ENCODE peak calls at places on chromosome 15, in nine cellular contexts. One of them, this sample, is unnamed.
A peak's percentile ranks its signal among the peaks of the same experiment; 100 is the strongest.

GRCh38 chr15:51801391-51801835 is 28.0 kb upstream of the TMOD3 start:
- DNase-seq in HFFc6: no peak
- DNase-seq in cortex of kidney: no peak
- DNase-seq in NCI-H748 treated with DMSO at 0.1 percent for 48 hours: no peak
- DNase-seq in activated CD8-positive, alpha-beta memory T cell treated with anti-CD3 and anti-CD28 coated beads, Interleukin-2, amount 50 U/mL, for 48 hours: no peak
- DNase-seq in hepatocyte: peak; percentile 27
- DNase-seq in ureter: no peak
- DNase-seq in naive thymus-derived CD8-positive, alpha-beta T cell: no peak
- DNase-seq in cardiac muscle cell: peak; percentile 62
- DNase-seq in this sample: peak; percentile 6

GRCh38 chr15:31511707-31512310 is 185.2 kb downstream of the KLF13 start:
- DNase-seq in HFFc6: no peak
- DNase-seq in cortex of kidney: no peak
- DNase-seq in NCI-H748 treated with DMSO at 0.1 percent for 48 hours: no peak
- DNase-seq in activated CD8-positive, alpha-beta memory T cell treated with anti-CD3 and anti-CD28 coated beads, Interleukin-2, amount 50 U/mL, for 48 hours: peak; percentile 46
- DNase-seq in hepatocyte: no peak
- DNase-seq in ureter: no peak
- DNase-seq in naive thymus-derived CD8-positive, alpha-beta T cell: no peak
- DNase-seq in cardiac muscle cell: no peak
- DNase-seq in this sample: no peak

GRCh38 chr15:56042982-56043980 is 49.9 kb upstream of the NEDD4 start:
- DNase-seq in HFFc6: no peak
- DNase-seq in cortex of kidney: no peak
- DNase-seq in NCI-H748 treated with DMSO at 0.1 percent for 48 hours: no peak
- DNase-seq in activated CD8-positive, alpha-beta memory T cell treated with anti-CD3 and anti-CD28 coated beads, Interleukin-2, amount 50 U/mL, for 48 hours: no peak
- DNase-seq in hepatocyte: no peak
- DNase-seq in ureter: no peak
- DNase-seq in naive thymus-derived CD8-positive, alpha-beta T cell: no peak
- DNase-seq in cardiac muscle cell: no peak
- DNase-seq in this sample: peak; percentile 53

GRCh38 chr15:59410448-59410896 is 27.5 kb upstream of the FAM81A start:
- DNase-seq in HFFc6: no peak
- DNase-seq in cortex of kidney: no peak
- DNase-seq in NCI-H748 treated with DMSO at 0.1 percent for 48 hours: no peak
- DNase-seq in activated CD8-positive, alpha-beta memory T cell treated with anti-CD3 and anti-CD28 coated beads, Interleukin-2, amount 50 U/mL, for 48 hours: no peak
- DNase-seq in hepatocyte: peak; percentile 49
- DNase-seq in ureter: no peak
- DNase-seq in naive thymus-derived CD8-positive, alpha-beta T cell: no peak
- DNase-seq in cardiac muscle cell: peak; percentile 12
- DNase-seq in this sample: peak; percentile 89

GRCh38 chr15:60526127-60526616 is 47.2 kb upstream of the ICE2 start:
- DNase-seq in HFFc6: peak; percentile 3
- DNase-seq in cortex of kidney: no peak
- DNase-seq in NCI-H748 treated with DMSO at 0.1 percent for 48 hours: no peak
- DNase-seq in activated CD8-positive, alpha-beta memory T cell treated with anti-CD3 and anti-CD28 coated beads, Interleukin-2, amount 50 U/mL, for 48 hours: no peak
- DNase-seq in hepatocyte: no peak
- DNase-seq in ureter: peak; percentile 71
- DNase-seq in naive thymus-derived CD8-positive, alpha-beta T cell: no peak
- DNase-seq in cardiac muscle cell: no peak
- DNase-seq in this sample: no peak

GRCh38 chr15:85379403-85380131 is 836 bp upstream of the AKAP13 start:
- DNase-seq in HFFc6: peak; percentile 36
- DNase-seq in cortex of kidney: no peak
- DNase-seq in NCI-H748 treated with DMSO at 0.1 percent for 48 hours: no peak
- DNase-seq in activated CD8-positive, alpha-beta memory T cell treated with anti-CD3 and anti-CD28 coated beads, Interleukin-2, amount 50 U/mL, for 48 hours: peak; percentile 64
- DNase-seq in hepatocyte: peak; percentile 13
- DNase-seq in ureter: no peak
- DNase-seq in naive thymus-derived CD8-positive, alpha-beta T cell: peak; percentile 10
- DNase-seq in cardiac muscle cell: no peak
- DNase-seq in this sample: peak; percentile 25

GRCh38 chr15:100457201-100457600 is 71.5 kb downstream of the CERS3 start:
- DNase-seq in HFFc6: no peak
- DNase-seq in cortex of kidney: no peak
- DNase-seq in NCI-H748 treated with DMSO at 0.1 percent for 48 hours: no peak
- DNase-seq in activated CD8-positive, alpha-beta memory T cell treated with anti-CD3 and anti-CD28 coated beads, Interleukin-2, amount 50 U/mL, for 48 hours: no peak
- DNase-seq in hepatocyte: no peak
- DNase-seq in ureter: no peak
- DNase-seq in naive thymus-derived CD8-positive, alpha-beta T cell: no peak
- DNase-seq in cardiac muscle cell: peak; percentile 18
- DNase-seq in this sample: no peak

GRCh38 chr15:100202309-100202943 is 139.3 kb downstream of the ADAMTS17 start:
- DNase-seq in HFFc6: no peak
- DNase-seq in cortex of kidney: no peak
- DNase-seq in NCI-H748 treated with DMSO at 0.1 percent for 48 hours: no peak
- DNase-seq in activated CD8-positive, alpha-beta memory T cell treated with anti-CD3 and anti-CD28 coated beads, Interleukin-2, amount 50 U/mL, for 48 hours: no peak
- DNase-seq in hepatocyte: peak; percentile 52
- DNase-seq in ureter: no peak
- DNase-seq in naive thymus-derived CD8-positive, alpha-beta T cell: no peak
- DNase-seq in cardiac muscle cell: no peak
- DNase-seq in this sample: no peak

GRCh38 chr15:35320911-35321310 is 225.1 kb downstream of the DPH6 start:
- DNase-seq in HFFc6: no peak
- DNase-seq in cortex of kidney: no peak
- DNase-seq in NCI-H748 treated with DMSO at 0.1 percent for 48 hours: no peak
- DNase-seq in activated CD8-positive, alpha-beta memory T cell treated with anti-CD3 and anti-CD28 coated beads, Interleukin-2, amount 50 U/mL, for 48 hours: no peak
- DNase-seq in hepatocyte: no peak
- DNase-seq in ureter: no peak
- DNase-seq in naive thymus-derived CD8-positive, alpha-beta T cell: no peak
- DNase-seq in cardiac muscle cell: no peak
- DNase-seq in this sample: no peak

GRCh38 chr15:69090197-69090948 is 70.1 kb upstream of the GLCE start:
- DNase-seq in HFFc6: peak; percentile 10
- DNase-seq in cortex of kidney: no peak
- DNase-seq in NCI-H748 treated with DMSO at 0.1 percent for 48 hours: peak; percentile 3
- DNase-seq in activated CD8-positive, alpha-beta memory T cell treated with anti-CD3 and anti-CD28 coated beads, Interleukin-2, amount 50 U/mL, for 48 hours: no peak
- DNase-seq in hepatocyte: peak; percentile 55
- DNase-seq in ureter: no peak
- DNase-seq in naive thymus-derived CD8-positive, alpha-beta T cell: no peak
- DNase-seq in cardiac muscle cell: peak; percentile 83
- DNase-seq in this sample: peak; percentile 51

GRCh38 chr15:55823191-55823670 is 80.3 kb upstream of the PRTG start:
- DNase-seq in HFFc6: peak; percentile 25
- DNase-seq in cortex of kidney: no peak
- DNase-seq in NCI-H748 treated with DMSO at 0.1 percent for 48 hours: no peak
- DNase-seq in activated CD8-positive, alpha-beta memory T cell treated with anti-CD3 and anti-CD28 coated beads, Interleukin-2, amount 50 U/mL, for 48 hours: no peak
- DNase-seq in hepatocyte: peak; percentile 17
- DNase-seq in ureter: no peak
- DNase-seq in naive thymus-derived CD8-positive, alpha-beta T cell: no peak
- DNase-seq in cardiac muscle cell: peak; percentile 92
- DNase-seq in this sample: peak; percentile 76

GRCh38 chr15:89167267-89168176 is 53.9 kb downstream of the RLBP1 start:
- DNase-seq in HFFc6: peak; percentile 58
- DNase-seq in cortex of kidney: no peak
- DNase-seq in NCI-H748 treated with DMSO at 0.1 percent for 48 hours: no peak
- DNase-seq in activated CD8-positive, alpha-beta memory T cell treated with anti-CD3 and anti-CD28 coated beads, Interleukin-2, amount 50 U/mL, for 48 hours: peak; percentile 71
- DNase-seq in hepatocyte: peak; percentile 31
- DNase-seq in ureter: no peak
- DNase-seq in naive thymus-derived CD8-positive, alpha-beta T cell: no peak
- DNase-seq in cardiac muscle cell: peak; percentile 53
- DNase-seq in this sample: peak; percentile 77

GRCh38 chr15:67082007-67082536 is 16.7 kb downstream of the SMAD3 start:
- DNase-seq in HFFc6: no peak
- DNase-seq in cortex of kidney: no peak
- DNase-seq in NCI-H748 treated with DMSO at 0.1 percent for 48 hours: no peak
- DNase-seq in activated CD8-positive, alpha-beta memory T cell treated with anti-CD3 and anti-CD28 coated beads, Interleukin-2, amount 50 U/mL, for 48 hours: no peak
- DNase-seq in hepatocyte: no peak
- DNase-seq in ureter: no peak
- DNase-seq in naive thymus-derived CD8-positive, alpha-beta T cell: no peak
- DNase-seq in cardiac muscle cell: no peak
- DNase-seq in this sample: no peak

GRCh38 chr15:75024102-75024636 is 779 bp downstream of the PPCDC start:
- DNase-seq in HFFc6: no peak
- DNase-seq in cortex of kidney: no peak
- DNase-seq in NCI-H748 treated with DMSO at 0.1 percent for 48 hours: no peak
- DNase-seq in activated CD8-positive, alpha-beta memory T cell treated with anti-CD3 and anti-CD28 coated beads, Interleukin-2, amount 50 U/mL, for 48 hours: no peak
- DNase-seq in hepatocyte: peak; percentile 32
- DNase-seq in ureter: no peak
- DNase-seq in naive thymus-derived CD8-positive, alpha-beta T cell: no peak
- DNase-seq in cardiac muscle cell: peak; percentile 47
- DNase-seq in this sample: peak; percentile 19

GRCh38 chr15:60021589-60022378 is 17.7 kb downstream of the FOXB1 start:
- DNase-seq in HFFc6: no peak
- DNase-seq in cortex of kidney: no peak
- DNase-seq in NCI-H748 treated with DMSO at 0.1 percent for 48 hours: no peak
- DNase-seq in activated CD8-positive, alpha-beta memory T cell treated with anti-CD3 and anti-CD28 coated beads, Interleukin-2, amount 50 U/mL, for 48 hours: no peak
- DNase-seq in hepatocyte: no peak
- DNase-seq in ureter: no peak
- DNase-seq in naive thymus-derived CD8-positive, alpha-beta T cell: no peak
- DNase-seq in cardiac muscle cell: peak; percentile 28
- DNase-seq in this sample: no peak

GRCh38 chr15:78565951-78566774 is 843 bp downstream of the CHRNA5 start:
- DNase-seq in HFFc6: peak; percentile 19
- DNase-seq in cortex of kidney: no peak
- DNase-seq in NCI-H748 treated with DMSO at 0.1 percent for 48 hours: peak; percentile 16
- DNase-seq in activated CD8-positive, alpha-beta memory T cell treated with anti-CD3 and anti-CD28 coated beads, Interleukin-2, amount 50 U/mL, for 48 hours: peak; percentile 55
- DNase-seq in hepatocyte: peak; percentile 9
- DNase-seq in ureter: no peak
- DNase-seq in naive thymus-derived CD8-positive, alpha-beta T cell: no peak
- DNase-seq in cardiac muscle cell: peak; percentile 14
- DNase-seq in this sample: peak; percentile 59

GRCh38 chr15:89680282-89680873 is 1.2 kb upstream of the PLIN1 start:
- DNase-seq in HFFc6: peak; percentile 40
- DNase-seq in cortex of kidney: no peak
- DNase-seq in NCI-H748 treated with DMSO at 0.1 percent for 48 hours: no peak
- DNase-seq in activated CD8-positive, alpha-beta memory T cell treated with anti-CD3 and anti-CD28 coated beads, Interleukin-2, amount 50 U/mL, for 48 hours: no peak
- DNase-seq in hepatocyte: peak; percentile 52
- DNase-seq in ureter: peak; percentile 82
- DNase-seq in naive thymus-derived CD8-positive, alpha-beta T cell: no peak
- DNase-seq in cardiac muscle cell: peak; percentile 97
- DNase-seq in this sample: peak; percentile 27

GRCh38 chr15:92881570-92881837 is 18.6 kb upstream of the CHD2 start:
- DNase-seq in HFFc6: no peak
- DNase-seq in cortex of kidney: no peak
- DNase-seq in NCI-H748 treated with DMSO at 0.1 percent for 48 hours: no peak
- DNase-seq in activated CD8-positive, alpha-beta memory T cell treated with anti-CD3 and anti-CD28 coated beads, Interleukin-2, amount 50 U/mL, for 48 hours: no peak
- DNase-seq in hepatocyte: no peak
- DNase-seq in ureter: no peak
- DNase-seq in naive thymus-derived CD8-positive, alpha-beta T cell: no peak
- DNase-seq in cardiac muscle cell: no peak
- DNase-seq in this sample: no peak

GRCh38 chr15:82172506-82172905 is 90.0 kb downstream of the EFL1 start:
- DNase-seq in HFFc6: no peak
- DNase-seq in cortex of kidney: no peak
- DNase-seq in NCI-H748 treated with DMSO at 0.1 percent for 48 hours: no peak
- DNase-seq in activated CD8-positive, alpha-beta memory T cell treated with anti-CD3 and anti-CD28 coated beads, Interleukin-2, amount 50 U/mL, for 48 hours: no peak
- DNase-seq in hepatocyte: no peak
- DNase-seq in ureter: no peak
- DNase-seq in naive thymus-derived CD8-positive, alpha-beta T cell: no peak
- DNase-seq in cardiac muscle cell: no peak
- DNase-seq in this sample: no peak

GRCh38 chr15:92821491-92822116 is 78.5 kb upstream of the CHD2 start:
- DNase-seq in HFFc6: no peak
- DNase-seq in cortex of kidney: no peak
- DNase-seq in NCI-H748 treated with DMSO at 0.1 percent for 48 hours: no peak
- DNase-seq in activated CD8-positive, alpha-beta memory T cell treated with anti-CD3 and anti-CD28 coated beads, Interleukin-2, amount 50 U/mL, for 48 hours: no peak
- DNase-seq in hepatocyte: no peak
- DNase-seq in ureter: no peak
- DNase-seq in naive thymus-derived CD8-positive, alpha-beta T cell: no peak
- DNase-seq in cardiac muscle cell: no peak
- DNase-seq in this sample: peak; percentile 54

GRCh38 chr15:70478251-70478990 is 284.9 kb downstream of the UACA start:
- DNase-seq in HFFc6: no peak
- DNase-seq in cortex of kidney: no peak
- DNase-seq in NCI-H748 treated with DMSO at 0.1 percent for 48 hours: no peak
- DNase-seq in activated CD8-positive, alpha-beta memory T cell treated with anti-CD3 and anti-CD28 coated beads, Interleukin-2, amount 50 U/mL, for 48 hours: no peak
- DNase-seq in hepatocyte: no peak
- DNase-seq in ureter: no peak
- DNase-seq in naive thymus-derived CD8-positive, alpha-beta T cell: no peak
- DNase-seq in cardiac muscle cell: no peak
- DNase-seq in this sample: peak; percentile 41

GRCh38 chr15:40338921-40339620 is 1.7 kb downstream of the CCDC9B start:
- DNase-seq in HFFc6: peak; percentile 92
- DNase-seq in cortex of kidney: no peak
- DNase-seq in NCI-H748 treated with DMSO at 0.1 percent for 48 hours: no peak
- DNase-seq in activated CD8-positive, alpha-beta memory T cell treated with anti-CD3 and anti-CD28 coated beads, Interleukin-2, amount 50 U/mL, for 48 hours: no peak
- DNase-seq in hepatocyte: no peak
- DNase-seq in ureter: no peak
- DNase-seq in naive thymus-derived CD8-positive, alpha-beta T cell: no peak
- DNase-seq in cardiac muscle cell: peak; percentile 76
- DNase-seq in this sample: peak; percentile 74

GRCh38 chr15:80669599-80670273 is 25.4 kb upstream of the ABHD17C start:
- DNase-seq in HFFc6: no peak
- DNase-seq in cortex of kidney: no peak
- DNase-seq in NCI-H748 treated with DMSO at 0.1 percent for 48 hours: no peak
- DNase-seq in activated CD8-positive, alpha-beta memory T cell treated with anti-CD3 and anti-CD28 coated beads, Interleukin-2, amount 50 U/mL, for 48 hours: no peak
- DNase-seq in hepatocyte: no peak
- DNase-seq in ureter: no peak
- DNase-seq in naive thymus-derived CD8-positive, alpha-beta T cell: no peak
- DNase-seq in cardiac muscle cell: no peak
- DNase-seq in this sample: no peak

GRCh38 chr15:67216859-67217258 is 37.6 kb downstream of the AAGAB start:
- DNase-seq in HFFc6: no peak
- DNase-seq in cortex of kidney: no peak
- DNase-seq in NCI-H748 treated with DMSO at 0.1 percent for 48 hours: no peak
- DNase-seq in activated CD8-positive, alpha-beta memory T cell treated with anti-CD3 and anti-CD28 coated beads, Interleukin-2, amount 50 U/mL, for 48 hours: no peak
- DNase-seq in hepatocyte: no peak
- DNase-seq in ureter: no peak
- DNase-seq in naive thymus-derived CD8-positive, alpha-beta T cell: no peak
- DNase-seq in cardiac muscle cell: no peak
- DNase-seq in this sample: no peak

GRCh38 chr15:88878720-88879184 is 16.6 kb downstream of the HAPLN3 start:
- DNase-seq in HFFc6: peak; percentile 23
- DNase-seq in cortex of kidney: no peak
- DNase-seq in NCI-H748 treated with DMSO at 0.1 percent for 48 hours: peak; percentile 14
- DNase-seq in activated CD8-positive, alpha-beta memory T cell treated with anti-CD3 and anti-CD28 coated beads, Interleukin-2, amount 50 U/mL, for 48 hours: peak; percentile 69
- DNase-seq in hepatocyte: peak; percentile 69
- DNase-seq in ureter: no peak
- DNase-seq in naive thymus-derived CD8-positive, alpha-beta T cell: no peak
- DNase-seq in cardiac muscle cell: peak; percentile 60
- DNase-seq in this sample: no peak

GRCh38 chr15:60899322-60899966 is 329.7 kb downstream of the RORA start:
- DNase-seq in HFFc6: no peak
- DNase-seq in cortex of kidney: no peak
- DNase-seq in NCI-H748 treated with DMSO at 0.1 percent for 48 hours: no peak
- DNase-seq in activated CD8-positive, alpha-beta memory T cell treated with anti-CD3 and anti-CD28 coated beads, Interleukin-2, amount 50 U/mL, for 48 hours: no peak
- DNase-seq in hepatocyte: no peak
- DNase-seq in ureter: no peak
- DNase-seq in naive thymus-derived CD8-positive, alpha-beta T cell: no peak
- DNase-seq in cardiac muscle cell: no peak
- DNase-seq in this sample: no peak

GRCh38 chr15:72068826-72069225 is 49.1 kb downstream of the MYO9A start:
- DNase-seq in HFFc6: no peak
- DNase-seq in cortex of kidney: no peak
- DNase-seq in NCI-H748 treated with DMSO at 0.1 percent for 48 hours: no peak
- DNase-seq in activated CD8-positive, alpha-beta memory T cell treated with anti-CD3 and anti-CD28 coated beads, Interleukin-2, amount 50 U/mL, for 48 hours: no peak
- DNase-seq in hepatocyte: no peak
- DNase-seq in ureter: no peak
- DNase-seq in naive thymus-derived CD8-positive, alpha-beta T cell: no peak
- DNase-seq in cardiac muscle cell: no peak
- DNase-seq in this sample: no peak

GRCh38 chr15:52331490-52332240 is 36.1 kb upstream of the MYO5C start:
- DNase-seq in HFFc6: peak; percentile 55
- DNase-seq in cortex of kidney: no peak
- DNase-seq in NCI-H748 treated with DMSO at 0.1 percent for 48 hours: peak; percentile 1
- DNase-seq in activated CD8-positive, alpha-beta memory T cell treated with anti-CD3 and anti-CD28 coated beads, Interleukin-2, amount 50 U/mL, for 48 hours: peak; percentile 61
- DNase-seq in hepatocyte: peak; percentile 45
- DNase-seq in ureter: peak; percentile 56
- DNase-seq in naive thymus-derived CD8-positive, alpha-beta T cell: no peak
- DNase-seq in cardiac muscle cell: peak; percentile 63
- DNase-seq in this sample: peak; percentile 62

GRCh38 chr15:77659350-77660321 is 26.9 kb upstream of the LINGO1 start:
- DNase-seq in HFFc6: peak; percentile 48
- DNase-seq in cortex of kidney: no peak
- DNase-seq in NCI-H748 treated with DMSO at 0.1 percent for 48 hours: peak; percentile 3
- DNase-seq in activated CD8-positive, alpha-beta memory T cell treated with anti-CD3 and anti-CD28 coated beads, Interleukin-2, amount 50 U/mL, for 48 hours: peak; percentile 68
- DNase-seq in hepatocyte: peak; percentile 89
- DNase-seq in ureter: no peak
- DNase-seq in naive thymus-derived CD8-positive, alpha-beta T cell: no peak
- DNase-seq in cardiac muscle cell: peak; percentile 71
- DNase-seq in this sample: peak; percentile 13

GRCh38 chr15:60634815-60635214 is 155.9 kb upstream of the ICE2 start:
- DNase-seq in HFFc6: no peak
- DNase-seq in cortex of kidney: no peak
- DNase-seq in NCI-H748 treated with DMSO at 0.1 percent for 48 hours: no peak
- DNase-seq in activated CD8-positive, alpha-beta memory T cell treated with anti-CD3 and anti-CD28 coated beads, Interleukin-2, amount 50 U/mL, for 48 hours: no peak
- DNase-seq in hepatocyte: no peak
- DNase-seq in ureter: no peak
- DNase-seq in naive thymus-derived CD8-positive, alpha-beta T cell: no peak
- DNase-seq in cardiac muscle cell: no peak
- DNase-seq in this sample: no peak

GRCh38 chr15:98787190-98787589 is 138.9 kb downstream of the IGF1R start:
- DNase-seq in HFFc6: no peak
- DNase-seq in cortex of kidney: no peak
- DNase-seq in NCI-H748 treated with DMSO at 0.1 percent for 48 hours: no peak
- DNase-seq in activated CD8-positive, alpha-beta memory T cell treated with anti-CD3 and anti-CD28 coated beads, Interleukin-2, amount 50 U/mL, for 48 hours: no peak
- DNase-seq in hepatocyte: no peak
- DNase-seq in ureter: peak; percentile 29
- DNase-seq in naive thymus-derived CD8-positive, alpha-beta T cell: no peak
- DNase-seq in cardiac muscle cell: no peak
- DNase-seq in this sample: peak; percentile 69